ENCODE peak calls at places on chromosomes 11 and 22, in four cellular contexts. T, S, J and K are unnamed samples.

GRCh38 chr11:32448232-32448631 is 12.9 kb upstream of the WT1 start:
- DNase-seq in T (no peak), S (no peak), J (no peak), K (no peak)

GRCh38 chr11:16001899-16002426 is 354.4 kb downstream of the SOX6 start:
- DNase-seq in T (no peak), S (peak), J (no peak), K (no peak)

GRCh38 chr11:71256080-71256479 is 3.7 kb upstream of the SHANK2 start:
- DNase-seq in T (no peak), S (no peak), J (no peak), K (no peak)

GRCh38 chr11:128305588-128305987 is 281.8 kb downstream of the ETS1 start:
- DNase-seq in T (no peak), S (no peak), J (no peak), K (no peak)

GRCh38 chr11:102494216-102494615 is 36.3 kb downstream of the MMP7 start:
- DNase-seq in T (no peak), S (peak), J (no peak), K (no peak)

GRCh38 chr11:128929468-128929867 is 13.2 kb downstream of the TP53AIP1 start:
- DNase-seq in T (no peak), S (no peak), J (no peak), K (no peak)

GRCh38 chr22:22720724-22721261 is 76.4 kb downstream of the GGTLC2 start:
- DNase-seq in T (no peak), S (no peak), J (no peak), K (no peak)

GRCh38 chr11:83282084-83282716 is 4.0 kb downstream of the CCDC90B start:
- DNase-seq in T (no peak), S (no peak), J (no peak), K (no peak)

GRCh38 chr11:80899381-80899780 is 1458.6 kb upstream of the TENM4 start:
- DNase-seq in T (no peak), S (no peak), J (no peak), K (no peak)

GRCh38 chr11:57288771-57289579 is 35.8 kb downstream of the TNKS1BP1 start:
- DNase-seq in T (no peak), S (no peak), J (no peak), K (no peak)

GRCh38 chr11:129440028-129440630 is 64.5 kb downstream of the BARX2 start:
- DNase-seq in T (no peak), S (peak), J (no peak), K (no peak)

GRCh38 chr11:94958118-94958517 is 15.2 kb downstream of the CWC15 start:
- DNase-seq in T (no peak), S (no peak), J (no peak), K (no peak)

DNA sequence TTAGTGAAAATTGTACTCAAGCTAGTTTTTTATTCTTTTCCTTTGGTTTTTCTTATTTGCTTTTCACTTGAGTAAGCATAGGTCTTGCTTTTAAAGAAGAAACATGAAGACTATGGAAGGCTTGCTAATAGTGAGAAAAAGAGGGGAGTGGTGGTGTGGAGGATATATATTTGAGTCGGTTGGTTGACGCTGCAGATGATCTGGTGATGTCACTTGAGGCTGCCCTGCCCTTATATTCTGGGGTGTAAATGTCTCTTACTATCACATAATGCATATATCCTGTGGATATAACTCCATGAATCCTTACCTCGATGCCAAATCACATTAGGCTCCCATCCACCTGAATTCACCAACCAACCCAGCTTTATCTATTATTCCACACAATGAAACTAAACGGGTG is 2.9 kb downstream of the GRIA4 start:
- DNase-seq in T (no peak), S (no peak), J (no peak), K (no peak)
- H3K4me3 ChIP-seq in T (no peak), S (no peak), J (no peak), K (no peak)

GRCh38 chr22:41021039-41021654 is 70.0 kb downstream of the RBX1 start:
- DNase-seq in T (no peak), S (peak), J (peak), K (peak)

GRCh38 chr22:41023299-41023623 is 69.1 kb upstream of the EP300 start:
- DNase-seq in T (no peak), S (no peak), J (no peak), K (no peak)

GRCh38 chr22:41022470-41023298 is 69.7 kb upstream of the EP300 start:
- DNase-seq in T (peak), S (peak), J (peak), K (peak)

GRCh38 chr22:41021655-41022454 is 70.5 kb upstream of the EP300 start:
- DNase-seq in T (peak), S (peak), J (peak), K (peak)
- TF ChIP-seq CTCF in T (peak), S (no peak), J (no peak), K (no peak)

DNA sequence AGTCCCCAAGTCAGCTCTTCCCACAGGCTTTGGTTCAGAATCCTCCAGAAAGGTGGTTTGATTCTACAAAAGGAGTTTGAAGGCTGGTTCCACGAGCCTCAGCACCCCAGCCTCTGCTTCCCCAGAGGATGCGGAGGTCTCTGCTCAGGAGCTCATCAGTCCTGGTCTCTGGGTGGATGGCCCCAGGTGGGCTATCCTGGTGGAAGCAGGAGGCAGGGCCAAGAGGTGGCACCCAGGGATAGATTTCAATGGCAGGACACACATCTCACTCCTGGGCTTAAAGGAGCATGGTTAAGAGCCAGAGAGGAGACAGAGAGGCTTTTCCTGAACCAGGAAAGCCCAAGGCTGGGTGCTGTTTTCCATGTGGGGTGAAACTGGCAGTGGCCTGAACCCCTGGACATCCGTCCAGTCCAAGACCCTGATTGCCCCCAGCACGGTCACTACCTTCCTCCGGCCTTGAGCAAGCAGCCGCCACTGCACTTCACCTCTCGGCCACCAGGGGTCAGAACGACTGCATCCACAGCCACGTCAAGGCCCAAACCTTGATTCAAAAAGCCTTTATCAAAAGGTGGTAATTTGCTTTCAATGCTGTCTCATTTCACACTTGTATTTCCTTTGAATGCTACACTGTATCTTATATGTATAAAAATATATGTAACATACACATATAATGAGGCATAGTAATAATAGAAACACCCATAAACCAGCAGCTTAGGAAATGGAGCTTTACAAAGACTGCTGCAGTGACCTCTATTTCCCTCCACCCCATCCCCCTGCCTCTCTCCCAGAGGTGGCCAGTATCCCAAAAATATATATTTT is 19.3 kb upstream of the FXYD2 start:
- DNase-seq in T (peak), S (peak), J (peak), K (peak)
- TF ChIP-seq POLR2A in T (no peak), S (no peak), J (no peak), K (no peak)

DNA sequence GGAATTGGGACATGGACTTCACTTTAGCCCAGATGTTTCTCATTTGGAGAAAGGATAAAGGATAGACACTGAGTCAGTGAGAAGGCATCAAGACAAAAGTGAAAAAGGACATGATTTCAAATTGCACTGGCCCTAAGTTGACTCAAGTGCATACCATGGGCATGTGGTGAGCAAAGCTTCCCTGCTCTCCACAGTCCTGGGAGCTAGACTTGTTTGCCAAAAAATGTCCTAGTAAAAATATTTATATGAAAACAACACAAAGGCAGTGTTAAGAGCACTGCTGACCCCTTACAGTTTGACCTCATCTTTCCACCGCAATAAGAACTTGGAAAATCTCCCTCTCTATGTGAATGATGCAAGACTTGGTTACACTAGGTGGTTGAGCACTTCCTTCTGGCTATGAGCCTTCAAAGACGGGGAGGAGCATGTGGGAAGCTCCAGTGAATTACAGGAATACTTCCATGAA is 46.5 kb upstream of the FIBIN start:
- DNase-seq in T (no peak), S (peak), J (peak), K (no peak)
- H3K4me3 ChIP-seq in T (no peak), S (no peak), J (no peak), K (no peak)

GRCh38 chr11:34105079-34105956 is at the start of gene NAT10:
- DNase-seq in T (peak), S (peak), J (peak), K (peak)
- TF ChIP-seq CTCF in T (peak), S (no peak), J (peak), K (no peak)